ENCODE peak calls at places on chromosomes 12 and 14, in nine cellular contexts. W is OCI-LY7, B is fibroblast of lung, R is neural progenitor cell, U is H1, M is HCT116, O is SK-N-SH, H is HepG2, G is astrocyte. T is an unnamed sample. For H3K79me2, the result is how much of the 10 kb centered on the place peaks cover.

GRCh38 chr12:65106948-65107347 is 14.2 kb downstream of the WIF1 start:
- DNase-seq in W (peak), B (peak), R (no peak), U (no peak), M (no peak), O (no peak), H (no peak), G (no peak), T (peak)

GRCh38 chr12:128829870-128830504 is 6.2 kb upstream of the SLC15A4 start:
- DNase-seq in W (peak), B (no peak), R (no peak), U (no peak), M (no peak), O (no peak), H (no peak), G (no peak), T (no peak)

GRCh38 chr12:120463712-120464111 is 5.8 kb downstream of the SRSF9 start:
- DNase-seq in W (no peak), B (no peak), R (no peak), U (no peak), M (no peak), O (no peak), H (no peak), G (no peak), T (no peak)

GRCh38 chr12:66074561-66074960 is 56.0 kb downstream of the LLPH start:
- DNase-seq in W (no peak), B (peak), R (no peak), U (no peak), M (no peak), O (no peak), H (peak), G (peak), T (no peak)

GRCh38 chr14:60691383-60692113 is 32.6 kb downstream of the SIX4 start:
- DNase-seq in W (no peak), B (no peak), R (no peak), U (no peak), M (no peak), O (no peak), H (peak), G (no peak), T (no peak)

GRCh38 chr12:57112492-57113294 is 1.5 kb upstream of the STAT6 start:
- DNase-seq in W (no peak), B (no peak), R (no peak), U (no peak), M (no peak), O (no peak), H (no peak), G (no peak), T (no peak)

GRCh38 chr12:30853561-30854133 is 72.9 kb upstream of the TSPAN11 start:
- DNase-seq in W (no peak), B (no peak), R (no peak), U (no peak), M (no peak), O (no peak), H (no peak), G (no peak), T (peak)

GRCh38 chr14:34981743-34982420 is 910 bp upstream of the SRP54 start:
- DNase-seq in W (peak), B (no peak), R (peak), U (no peak), M (peak), O (peak), H (no peak), G (peak), T (peak)

GRCh38 chr12:123942277-123942653 is 30.4 kb downstream of the CCDC92 start:
- DNase-seq in W (no peak), B (peak), R (no peak), U (no peak), M (no peak), O (no peak), H (no peak), G (peak), T (no peak)

GRCh38 chr12:49870501-49871262 is 27.8 kb upstream of the BCDIN3D start:
- DNase-seq in W (no peak), B (no peak), R (no peak), U (no peak), M (no peak), O (no peak), H (no peak), G (no peak), T (no peak)

GRCh38 chr12:98438826-98439225 is 76.6 kb upstream of the TMPO start:
- DNase-seq in W (no peak), B (no peak), R (no peak), U (no peak), M (no peak), O (no peak), H (no peak), G (no peak), T (no peak)

GRCh38 chr14:59278111-59278510 is 89.6 kb downstream of the DAAM1 start:
- DNase-seq in W (no peak), B (peak), R (no peak), U (no peak), M (peak), O (no peak), H (peak), G (peak), T (no peak)

GRCh38 chr12:48542300-48542928 is 17.0 kb downstream of the OR8S1 start:
- DNase-seq in W (peak), B (peak), R (peak), U (peak), M (peak), O (no peak), H (peak), G (peak), T (peak)

GRCh38 chr12:87150969-87151662 is 878.1 kb downstream of the C12orf50 start:
- DNase-seq in W (no peak), B (no peak), R (peak), U (no peak), M (no peak), O (no peak), H (no peak), G (no peak), T (no peak)

GRCh38 chr14:50619569-50620141 is 48.5 kb downstream of the SAV1 start:
- DNase-seq in W (peak), B (peak), R (peak), U (no peak), M (peak), O (peak), H (peak), G (peak), T (peak)

GRCh38 chr14:65103150-65103760 is 938 bp upstream of the MAX start:
- DNase-seq in W (peak), B (peak), R (peak), U (no peak), M (no peak), O (peak), H (peak), G (no peak), T (peak)
- TF ChIP-seq CTCF in W (peak), B (no peak), R (peak), U (peak), M (peak), O (no peak), H (peak), G (no peak), T (peak)

GRCh38 chr12:54337854-54338650 is 13.1 kb downstream of the COPZ1 start:
- DNase-seq in W (no peak), B (no peak), R (no peak), U (no peak), M (no peak), O (no peak), H (no peak), G (no peak), T (no peak)
- H3K79me2 ChIP-seq in W (under half), B (under half), R (half or more), U (under half), M (half or more), O (under half), H (under half), G (half or more), T (under half)

GRCh38 chr12:15719230-15719629 is 70.0 kb downstream of the EPS8 start:
- DNase-seq in W (no peak), B (no peak), R (no peak), U (no peak), M (no peak), O (no peak), H (no peak), G (no peak), T (no peak)
- H3K27ac ChIP-seq in W (no peak), B (no peak), R (no peak), U (no peak), M (no peak), O (no peak), H (no peak), G (no peak), T (no peak)

GRCh38 chr12:89707992-89708792 is 446 bp downstream of the ATP2B1 start:
- DNase-seq in W (peak), B (no peak), R (peak), U (no peak), M (no peak), O (peak), H (no peak), G (no peak), T (peak)
- TF ChIP-seq CTCF in W (no peak), B (no peak), R (peak), U (no peak), M (no peak), O (peak), H (no peak), G (no peak), T (no peak)